ENCODE peak calls at places on chromosomes 12 and 14, in nine cellular contexts. One of them, this sample, is unnamed.

GRCh38 chr14:102201776-102202175 is 62.1 kb downstream of the WDR20 start:
- DNase-seq in A549: no peak
- DNase-seq in neural progenitor cell: no peak
- DNase-seq in IMR-90: no peak
- DNase-seq in stomach: no peak
- DNase-seq in Peyer's patch: no peak
- DNase-seq in prostate gland: no peak
- DNase-seq in heart right ventricle: no peak
- DNase-seq in H1: no peak
- DNase-seq in this sample: no peak

GRCh38 chr12:126492181-126492580 is 1426.9 kb downstream of the AACS start:
- DNase-seq in A549: no peak
- DNase-seq in prostate gland: no peak
- DNase-seq in neural progenitor cell: no peak
- DNase-seq in IMR-90: no peak
- DNase-seq in stomach: no peak
- DNase-seq in H1: no peak
- DNase-seq in heart right ventricle: no peak
- DNase-seq in Peyer's patch: no peak
- DNase-seq in this sample: no peak

GRCh38 chr14:105878554-105878953 is 352.2 kb downstream of the TMEM121 start:
- DNase-seq in A549: no peak
- DNase-seq in Peyer's patch: peak
- DNase-seq in heart right ventricle: peak
- DNase-seq in neural progenitor cell: no peak
- DNase-seq in IMR-90: no peak
- DNase-seq in stomach: no peak
- DNase-seq in prostate gland: no peak
- DNase-seq in H1: no peak
- DNase-seq in this sample: no peak

GRCh38 chr12:69929125-69929524 is 104.1 kb downstream of the MYRFL start:
- DNase-seq in IMR-90: no peak
- DNase-seq in prostate gland: no peak
- DNase-seq in Peyer's patch: no peak
- DNase-seq in heart right ventricle: no peak
- DNase-seq in neural progenitor cell: no peak
- DNase-seq in A549: no peak
- DNase-seq in H1: no peak
- DNase-seq in stomach: no peak
- DNase-seq in this sample: no peak

GRCh38 chr12:99154264-99154982 is 493.1 kb upstream of the GARIN6 start:
- DNase-seq in IMR-90: no peak
- DNase-seq in stomach: no peak
- DNase-seq in Peyer's patch: no peak
- DNase-seq in H1: peak
- DNase-seq in heart right ventricle: no peak
- DNase-seq in prostate gland: no peak
- DNase-seq in A549: no peak
- DNase-seq in neural progenitor cell: peak
- DNase-seq in this sample: no peak

GRCh38 chr12:93154096-93154728 is 223.5 kb upstream of the NUDT4 start:
- DNase-seq in heart right ventricle: no peak
- DNase-seq in neural progenitor cell: no peak
- DNase-seq in stomach: no peak
- DNase-seq in prostate gland: no peak
- DNase-seq in A549: no peak
- DNase-seq in Peyer's patch: no peak
- DNase-seq in H1: no peak
- DNase-seq in IMR-90: no peak
- DNase-seq in this sample: no peak

GRCh38 chr12:39622306-39622705 is 2.7 kb upstream of the ABCD2 start:
- DNase-seq in H1: no peak
- DNase-seq in heart right ventricle: no peak
- DNase-seq in IMR-90: no peak
- DNase-seq in A549: no peak
- DNase-seq in prostate gland: no peak
- DNase-seq in stomach: no peak
- DNase-seq in neural progenitor cell: no peak
- DNase-seq in Peyer's patch: no peak
- DNase-seq in this sample: no peak

GRCh38 chr12:20718294-20718693 is 23.2 kb downstream of the SLCO1C1 start:
- DNase-seq in Peyer's patch: no peak
- DNase-seq in IMR-90: no peak
- DNase-seq in A549: no peak
- DNase-seq in stomach: no peak
- DNase-seq in prostate gland: no peak
- DNase-seq in neural progenitor cell: no peak
- DNase-seq in H1: no peak
- DNase-seq in heart right ventricle: no peak
- DNase-seq in this sample: no peak

GRCh38 chr12:109555431-109556315 is 17.6 kb downstream of the MMAB start:
- DNase-seq in stomach: no peak
- DNase-seq in neural progenitor cell: no peak
- DNase-seq in H1: no peak
- DNase-seq in IMR-90: no peak
- DNase-seq in Peyer's patch: no peak
- DNase-seq in A549: no peak
- DNase-seq in prostate gland: no peak
- DNase-seq in heart right ventricle: no peak
- DNase-seq in this sample: no peak

GRCh38 chr14:50736932-50737419 is 68.9 kb upstream of the SAV1 start:
- DNase-seq in H1: no peak
- DNase-seq in IMR-90: no peak
- DNase-seq in stomach: no peak
- DNase-seq in Peyer's patch: no peak
- DNase-seq in A549: no peak
- DNase-seq in heart right ventricle: no peak
- DNase-seq in prostate gland: peak
- DNase-seq in neural progenitor cell: no peak
- DNase-seq in this sample: no peak

GRCh38 chr14:89681086-89682018 is 264.3 kb upstream of the FOXN3 start:
- DNase-seq in H1: no peak
- DNase-seq in A549: no peak
- DNase-seq in heart right ventricle: no peak
- DNase-seq in stomach: no peak
- DNase-seq in IMR-90: no peak
- DNase-seq in prostate gland: no peak
- DNase-seq in neural progenitor cell: no peak
- DNase-seq in Peyer's patch: peak
- DNase-seq in this sample: no peak

GRCh38 chr12:69024413-69024812 is 91.4 kb upstream of the CPM start:
- DNase-seq in heart right ventricle: no peak
- DNase-seq in prostate gland: peak
- DNase-seq in H1: no peak
- DNase-seq in A549: peak
- DNase-seq in Peyer's patch: peak
- DNase-seq in IMR-90: no peak
- DNase-seq in neural progenitor cell: no peak
- DNase-seq in stomach: peak
- DNase-seq in this sample: no peak

GRCh38 chr14:33165144-33165925 is 226.7 kb downstream of the NPAS3 start:
- DNase-seq in heart right ventricle: no peak
- DNase-seq in prostate gland: no peak
- DNase-seq in H1: no peak
- DNase-seq in stomach: no peak
- DNase-seq in IMR-90: no peak
- DNase-seq in neural progenitor cell: peak
- DNase-seq in Peyer's patch: no peak
- DNase-seq in A549: no peak
- DNase-seq in this sample: no peak

GRCh38 chr12:118183711-118184110 is 47.8 kb downstream of the PEBP1 start:
- DNase-seq in IMR-90: no peak
- DNase-seq in H1: no peak
- DNase-seq in Peyer's patch: no peak
- DNase-seq in A549: no peak
- DNase-seq in neural progenitor cell: no peak
- DNase-seq in heart right ventricle: no peak
- DNase-seq in stomach: no peak
- DNase-seq in prostate gland: no peak
- DNase-seq in this sample: no peak

GRCh38 chr12:3596703-3597472 is 105.9 kb downstream of the PRMT8 start:
- DNase-seq in Peyer's patch: no peak
- DNase-seq in A549: no peak
- DNase-seq in stomach: no peak
- DNase-seq in prostate gland: no peak
- DNase-seq in heart right ventricle: no peak
- DNase-seq in neural progenitor cell: no peak
- DNase-seq in IMR-90: no peak
- DNase-seq in H1: no peak
- DNase-seq in this sample: no peak
- H3K4me3 ChIP-seq in Peyer's patch: no peak
- H3K4me3 ChIP-seq in A549: no peak
- H3K4me3 ChIP-seq in stomach: no peak
- H3K4me3 ChIP-seq in prostate gland: no peak
- H3K4me3 ChIP-seq in heart right ventricle: no peak
- H3K4me3 ChIP-seq in neural progenitor cell: no peak
- H3K4me3 ChIP-seq in IMR-90: no peak
- H3K4me3 ChIP-seq in H1: no peak
- H3K4me3 ChIP-seq in this sample: no peak

GRCh38 chr14:23127861-23128260 is 8.8 kb upstream of the CEBPE start:
- DNase-seq in heart right ventricle: no peak
- DNase-seq in prostate gland: no peak
- DNase-seq in Peyer's patch: no peak
- DNase-seq in stomach: no peak
- DNase-seq in neural progenitor cell: no peak
- DNase-seq in A549: no peak
- DNase-seq in H1: no peak
- DNase-seq in IMR-90: no peak
- DNase-seq in this sample: no peak

GRCh38 chr14:23130875-23131274 is 11.8 kb upstream of the CEBPE start:
- DNase-seq in IMR-90: no peak
- DNase-seq in stomach: no peak
- DNase-seq in H1: no peak
- DNase-seq in A549: no peak
- DNase-seq in heart right ventricle: no peak
- DNase-seq in neural progenitor cell: no peak
- DNase-seq in Peyer's patch: no peak
- DNase-seq in prostate gland: no peak
- DNase-seq in this sample: no peak

GRCh38 chr14:23128969-23129758 is 10.1 kb upstream of the CEBPE start:
- DNase-seq in IMR-90: no peak
- DNase-seq in A549: no peak
- DNase-seq in H1: no peak
- DNase-seq in neural progenitor cell: no peak
- DNase-seq in stomach: no peak
- DNase-seq in Peyer's patch: no peak
- DNase-seq in heart right ventricle: no peak
- DNase-seq in prostate gland: no peak
- DNase-seq in this sample: no peak

GRCh38 chr14:23131482-23131881 is 12.4 kb upstream of the CEBPE start:
- DNase-seq in A549: no peak
- DNase-seq in H1: no peak
- DNase-seq in heart right ventricle: no peak
- DNase-seq in neural progenitor cell: no peak
- DNase-seq in prostate gland: no peak
- DNase-seq in stomach: no peak
- DNase-seq in Peyer's patch: no peak
- DNase-seq in IMR-90: no peak
- DNase-seq in this sample: no peak

DNA sequence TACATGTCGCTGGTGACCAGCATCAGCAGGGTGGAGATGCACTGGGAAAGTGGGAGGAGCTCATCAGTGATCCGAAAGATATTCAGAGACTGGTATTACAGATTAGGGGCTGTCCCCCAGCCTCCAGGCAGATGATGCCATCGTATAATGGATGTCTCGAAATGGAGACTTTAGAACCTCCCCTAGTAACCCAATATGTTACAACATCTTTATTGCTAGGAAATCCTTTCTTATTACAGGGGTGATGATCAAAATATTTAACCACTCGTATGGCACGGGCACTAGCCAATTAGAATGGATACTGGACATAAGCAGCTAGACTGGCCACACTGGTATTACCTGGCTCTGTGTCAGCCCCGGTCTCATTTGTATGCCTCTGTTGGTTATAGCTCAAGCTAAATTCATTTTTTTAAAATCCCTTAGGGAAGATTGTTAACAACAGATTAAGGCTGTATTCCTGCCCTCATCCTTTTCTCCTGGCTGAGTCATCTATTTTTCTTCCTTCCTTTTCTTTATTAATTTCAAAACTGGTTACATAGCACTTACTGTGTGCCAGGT is 10.8 kb upstream of the CEBPE start:
- DNase-seq in H1: no peak
- DNase-seq in A549: no peak
- DNase-seq in IMR-90: no peak
- DNase-seq in stomach: no peak
- DNase-seq in Peyer's patch: no peak
- DNase-seq in prostate gland: peak
- DNase-seq in neural progenitor cell: no peak
- DNase-seq in heart right ventricle: no peak
- DNase-seq in this sample: no peak
- H3K27ac ChIP-seq in H1: no peak
- H3K27ac ChIP-seq in A549: no peak
- H3K27ac ChIP-seq in IMR-90: no peak
- H3K27ac ChIP-seq in stomach: no peak
- H3K27ac ChIP-seq in Peyer's patch: no peak
- H3K27ac ChIP-seq in prostate gland: peak
- H3K27ac ChIP-seq in neural progenitor cell: no peak
- H3K27ac ChIP-seq in heart right ventricle: no peak
- H3K27ac ChIP-seq in this sample: no peak

DNA sequence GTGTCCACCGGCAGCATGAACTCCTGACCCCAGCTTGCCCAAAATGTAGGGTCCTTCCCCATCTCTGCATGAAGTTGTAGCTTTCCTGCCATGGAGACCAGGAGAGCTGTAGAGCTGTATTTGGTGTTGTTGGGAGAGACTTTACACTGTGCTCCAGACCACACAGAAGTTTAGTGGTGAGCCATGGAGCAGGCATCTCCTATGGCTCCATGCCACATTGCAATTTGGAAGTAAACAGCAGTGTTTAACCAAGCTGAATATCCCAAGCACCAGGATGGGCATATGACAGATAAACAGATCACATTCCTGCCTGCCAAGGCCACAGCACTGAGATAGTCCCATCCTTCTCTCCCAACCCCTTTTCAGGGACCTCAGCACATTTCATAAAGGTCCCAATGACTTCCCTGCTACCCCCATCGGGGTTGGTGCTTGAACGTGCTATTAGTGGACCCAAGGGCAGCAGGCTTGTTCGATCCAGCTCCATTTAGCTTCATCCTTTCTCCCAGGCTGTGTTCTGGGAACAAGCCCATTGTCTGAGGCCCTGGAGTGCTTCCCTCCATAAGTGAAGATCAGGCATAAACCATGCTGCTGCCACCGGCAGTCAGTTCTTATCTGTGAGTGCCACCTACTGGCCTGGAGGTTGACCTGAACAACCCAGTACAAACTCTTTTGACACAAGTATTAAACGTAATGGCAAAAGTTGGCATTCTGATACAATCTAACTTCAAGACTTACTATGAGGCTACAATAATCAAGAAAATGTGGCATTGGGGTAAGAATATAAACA is 172.3 kb upstream of the ATXN7L3B start:
- DNase-seq in A549: no peak
- DNase-seq in neural progenitor cell: peak
- DNase-seq in heart right ventricle: no peak
- DNase-seq in stomach: no peak
- DNase-seq in prostate gland: no peak
- DNase-seq in Peyer's patch: no peak
- DNase-seq in H1: peak
- DNase-seq in IMR-90: peak
- DNase-seq in this sample: peak
- TF ChIP-seq CTCF in A549: no peak
- TF ChIP-seq CTCF in neural progenitor cell: peak
- TF ChIP-seq CTCF in heart right ventricle: no peak
- TF ChIP-seq CTCF in stomach: no peak
- TF ChIP-seq CTCF in prostate gland: no peak
- TF ChIP-seq CTCF in Peyer's patch: peak
- TF ChIP-seq CTCF in H1: peak
- TF ChIP-seq CTCF in IMR-90: peak
- TF ChIP-seq CTCF in this sample: peak

GRCh38 chr14:52318829-52319604 is 4.9 kb downstream of the PTGER2 start:
- DNase-seq in prostate gland: no peak
- DNase-seq in Peyer's patch: no peak
- DNase-seq in stomach: no peak
- DNase-seq in heart right ventricle: no peak
- DNase-seq in IMR-90: peak
- DNase-seq in neural progenitor cell: no peak
- DNase-seq in H1: no peak
- DNase-seq in A549: no peak
- DNase-seq in this sample: no peak
- H3K4me3 ChIP-seq in prostate gland: no peak
- H3K4me3 ChIP-seq in Peyer's patch: no peak
- H3K4me3 ChIP-seq in stomach: peak
- H3K4me3 ChIP-seq in heart right ventricle: no peak
- H3K4me3 ChIP-seq in IMR-90: peak
- H3K4me3 ChIP-seq in neural progenitor cell: no peak
- H3K4me3 ChIP-seq in H1: no peak
- H3K4me3 ChIP-seq in A549: no peak
- H3K4me3 ChIP-seq in this sample: no peak

This sample was measured in WERI-Rb-1.